ENCODE peak calls at places on chromosome 1, in four cellular contexts. J is endothelial cell of umbilical vein, K is IMR-90, E is HCT116. Z is an unnamed sample.

GRCh38 chr1:52056937-52057231 is 789 bp downstream of the BTF3L4 start:
- DNase-seq in J (no peak), K (no peak), E (no peak), Z (no peak)

GRCh38 chr1:153355445-153356071 is 2.1 kb upstream of the S100A9 start:
- DNase-seq in J (peak; percentile 23), K (peak; percentile 31), E (peak; percentile 46), Z (peak; percentile 73)

GRCh38 chr1:236645016-236645680 is 40.8 kb upstream of the HEATR1 start:
- DNase-seq in J (no peak), K (no peak), E (no peak), Z (no peak)

GRCh38 chr1:34787461-34788420 is 5.1 kb upstream of the GJA4 start:
- DNase-seq in J (peak; percentile 53), K (peak; percentile 39), E (no peak), Z (peak; percentile 25)

GRCh38 chr1:36172983-36173382 is 17.0 kb downstream of the MAP7D1 start:
- DNase-seq in J (peak; percentile 49), K (peak; percentile 86), E (no peak), Z (no peak)

GRCh38 chr1:86502721-86503430 is 34.1 kb downstream of the CLCA1 start:
- DNase-seq in J (peak; percentile 18), K (no peak), E (no peak), Z (no peak)

GRCh38 chr1:211564084-211564483 is 14.9 kb downstream of the SLC30A1 start:
- DNase-seq in J (no peak), K (no peak), E (no peak), Z (no peak)

GRCh38 chr1:54577612-54578011 is 29.6 kb downstream of the ACOT11 start:
- DNase-seq in J (peak; percentile 77), K (peak; percentile 68), E (no peak), Z (peak; percentile 42)

GRCh38 chr1:101683561-101683960 is 313.2 kb downstream of the OLFM3 start:
- DNase-seq in J (no peak), K (no peak), E (no peak), Z (no peak)

GRCh38 chr1:37036667-37037053 is 2.3 kb upstream of the GRIK3 start:
- DNase-seq in J (no peak), K (no peak), E (no peak), Z (no peak)

GRCh38 chr1:198179556-198179981 is 22.8 kb downstream of the NEK7 start:
- DNase-seq in J (no peak), K (peak; percentile 74), E (no peak), Z (no peak)

GRCh38 chr1:51927029-51927428 is 48.5 kb upstream of the NRDC start:
- DNase-seq in J (no peak), K (peak; percentile 78), E (no peak), Z (no peak)

GRCh38 chr1:235588916-235589515 is 60.6 kb downstream of the GNG4 start:
- DNase-seq in J (no peak), K (peak; percentile 55), E (no peak), Z (peak; percentile 26)

GRCh38 chr1:221837886-221838285 is 96.0 kb upstream of the DUSP10 start:
- DNase-seq in J (no peak), K (no peak), E (no peak), Z (no peak)

GRCh38 chr1:67897270-67897949 is 64.1 kb upstream of the GNG12 start:
- DNase-seq in J (peak; percentile 97), K (peak; percentile 72), E (no peak), Z (no peak)

GRCh38 chr1:244049142-244049968 is 1.7 kb upstream of the ZBTB18 start:
- DNase-seq in J (peak; percentile 56), K (no peak), E (no peak), Z (peak; percentile 71)

GRCh38 chr1:38064232-38064903 is 17.8 kb upstream of the POU3F1 start:
- DNase-seq in J (no peak), K (peak; percentile 88), E (peak; percentile 64), Z (no peak)

GRCh38 chr1:91830242-91831131 is 55.5 kb downstream of the TGFBR3 start:
- DNase-seq in J (peak; percentile 95), K (peak; percentile 91), E (no peak), Z (no peak)

GRCh38 chr1:91829293-91830153 is 56.4 kb downstream of the TGFBR3 start:
- DNase-seq in J (no peak), K (no peak), E (no peak), Z (no peak)

GRCh38 chr1:91828007-91828321 is 58.0 kb downstream of the TGFBR3 start:
- DNase-seq in J (no peak), K (no peak), E (no peak), Z (no peak)

GRCh38 chr1:91827094-91828006 is 58.6 kb downstream of the TGFBR3 start:
- DNase-seq in J (no peak), K (no peak), E (no peak), Z (no peak)

DNA sequence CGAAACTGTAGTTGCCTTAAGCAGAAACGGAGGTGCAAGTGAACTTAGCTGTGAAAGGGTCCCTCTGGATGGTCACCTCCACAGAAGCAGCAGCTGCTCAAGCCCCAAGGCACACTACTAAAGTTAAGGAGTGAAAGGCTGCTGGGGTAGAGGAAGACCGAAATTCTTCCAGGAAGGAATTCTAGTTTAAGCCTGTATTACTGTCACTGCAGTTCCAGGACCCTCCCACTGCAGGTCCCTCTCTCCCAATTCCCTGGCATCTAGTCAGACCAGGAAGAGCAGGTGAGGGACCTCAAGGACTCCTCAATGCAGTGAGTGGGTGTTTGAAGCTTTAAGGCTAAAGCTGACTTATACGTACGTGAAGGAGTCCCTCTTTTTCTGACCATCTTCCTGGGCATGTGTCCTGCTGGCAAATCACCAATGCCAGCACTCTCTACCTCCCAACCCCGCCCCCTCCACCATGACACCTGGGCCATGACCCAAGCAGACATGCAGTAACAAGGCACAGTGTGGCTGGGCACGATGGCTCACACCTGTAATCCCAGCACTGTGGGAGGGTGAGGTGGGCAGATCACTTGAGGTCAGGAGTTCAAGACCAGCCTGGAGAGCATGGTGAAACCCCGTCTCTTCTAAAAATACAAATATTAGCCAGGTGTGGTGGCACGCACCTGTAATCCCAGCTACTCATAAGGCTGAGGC is 57.2 kb downstream of the TGFBR3 start:
- DNase-seq in J (no peak), K (no peak), E (no peak), Z (no peak)
- TF ChIP-seq POLR2A in J (no peak), K (no peak), E (no peak), Z (no peak)

GRCh38 chr1:32071758-32072621 is 749 bp upstream of the TMEM39B start:
- DNase-seq in J (peak; percentile 95), K (peak; percentile 84), E (no peak), Z (no peak)

GRCh38 chr1:32074841-32075240 is 2.1 kb downstream of the TMEM39B start:
- DNase-seq in J (no peak), K (no peak), E (no peak), Z (no peak)

GRCh38 chr1:32068891-32069590 is 3.7 kb upstream of the TMEM39B start:
- DNase-seq in J (peak; percentile 13), K (peak; percentile 62), E (no peak), Z (no peak)

GRCh38 chr1:32073387-32074229 is 869 bp downstream of the TMEM39B start:
- DNase-seq in J (no peak), K (no peak), E (no peak), Z (no peak)

GRCh38 chr1:32072622-32073386 is at the start of gene TMEM39B:
- DNase-seq in J (peak; percentile 94), K (peak; percentile 95), E (peak; percentile 86), Z (peak; percentile 96)
- TF ChIP-seq POLR2A in J (peak; percentile 76), K (peak; percentile 52), E (peak; percentile 30), Z (peak; percentile 78)

GRCh38 chr1:17569200-17570139 is 30.0 kb downstream of the ARHGEF10L start:
- DNase-seq in J (no peak), K (peak; percentile 84), E (peak; percentile 58), Z (peak; percentile 75)
- TF ChIP-seq POLR2A in J (no peak), K (peak; percentile 24), E (no peak), Z (no peak)

DNA sequence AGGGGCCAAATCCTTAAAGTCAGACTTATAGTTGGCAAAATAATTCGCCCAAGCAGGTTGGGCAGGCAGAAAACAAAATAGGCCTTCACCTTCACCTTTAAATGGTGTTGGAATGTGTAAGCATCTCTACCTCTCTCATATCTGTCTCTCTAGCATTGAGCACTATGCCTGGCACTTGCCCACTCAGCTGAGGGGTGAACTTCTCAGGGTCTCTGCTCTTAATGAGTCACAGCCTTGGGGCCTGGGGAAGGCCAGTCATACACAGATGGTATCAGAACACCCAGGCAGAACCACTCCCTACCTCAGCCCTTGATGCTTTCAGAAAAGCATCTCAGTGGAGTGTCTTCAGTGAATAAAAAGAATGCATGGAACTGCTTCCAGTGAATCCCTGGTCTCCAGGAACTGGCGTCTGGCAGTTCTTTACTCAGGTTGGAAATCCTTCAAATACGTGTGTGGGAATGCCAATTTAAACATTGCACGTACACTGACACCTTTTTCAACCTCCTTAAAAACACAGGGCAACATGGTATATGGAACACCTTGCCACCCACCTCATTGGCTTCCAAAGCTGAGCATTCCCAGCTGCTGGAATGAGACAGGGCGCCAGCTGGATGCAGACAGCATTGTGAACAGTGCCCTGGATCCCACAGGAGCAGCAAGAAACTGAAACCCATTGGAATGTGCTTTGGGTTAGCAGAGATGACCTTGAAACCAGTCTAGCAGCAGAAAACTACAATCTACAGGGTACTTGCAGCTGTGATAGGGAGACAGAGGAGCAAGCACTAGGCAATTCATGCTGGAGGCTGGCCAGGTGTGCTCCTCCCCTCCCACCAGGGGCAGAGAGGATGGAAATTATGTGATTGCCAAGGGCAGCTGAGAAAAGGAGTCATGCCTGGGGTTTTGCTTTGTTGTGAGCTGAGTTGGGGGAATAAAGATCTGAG is 30.0 kb downstream of the ZNF697 start:
- DNase-seq in J (no peak), K (peak; percentile 17), E (no peak), Z (peak; percentile 4)
- TF ChIP-seq POLR2A in J (no peak), K (no peak), E (no peak), Z (no peak)

DNA sequence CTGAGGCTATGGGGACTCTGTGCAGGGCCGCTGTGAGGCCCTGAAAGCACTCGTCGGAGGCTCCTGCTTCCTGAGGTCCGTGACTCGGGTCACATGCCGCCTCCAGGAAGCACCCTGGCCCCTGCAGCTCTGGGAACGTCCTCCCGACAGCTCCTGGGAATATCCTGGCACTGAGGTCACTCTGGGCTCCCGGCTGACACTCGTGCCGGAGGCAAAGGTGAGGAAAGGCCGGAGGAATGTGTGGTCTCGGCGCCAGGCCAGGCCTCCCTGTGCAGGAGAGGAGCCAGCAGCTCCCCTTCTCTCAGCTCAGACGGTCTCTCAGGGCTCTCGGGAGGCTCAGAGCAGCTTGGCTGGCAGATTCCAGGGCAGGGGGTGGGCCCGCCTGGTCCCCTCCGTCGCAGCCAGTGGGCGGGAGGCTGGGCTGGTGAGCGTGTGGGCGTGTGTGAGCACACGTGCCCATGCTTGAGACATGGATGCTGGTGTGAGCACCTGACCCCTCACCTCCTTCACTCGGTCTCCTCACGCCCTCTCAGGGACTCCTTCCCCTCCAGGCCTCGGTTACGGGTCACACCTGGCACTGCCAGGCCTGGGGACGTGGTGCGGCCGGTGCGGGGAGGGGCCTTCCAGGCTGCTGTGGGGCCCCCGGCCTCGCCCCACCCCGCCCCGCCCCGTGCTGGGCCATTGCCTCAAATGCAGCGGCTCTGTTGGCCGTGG is 5.5 kb upstream of the RNF223 start:
- DNase-seq in J (peak; percentile 59), K (peak; percentile 90), E (peak; percentile 60), Z (peak; percentile 51)
- TF ChIP-seq POLR2A in J (no peak), K (peak; percentile 57), E (peak; percentile 23), Z (no peak)